ENCODE peak calls at places on chromosomes 13 and 19, in six cellular contexts. One of them, this sample, is unnamed.
A peak's percentile ranks its signal among the peaks of the same experiment; 100 is the strongest.

GRCh38 chr13:75072368-75072767 is 409.6 kb downstream of the TBC1D4 start:
- DNase-seq in mucosa of descending colon: no peak
- DNase-seq in lower leg skin: no peak
- DNase-seq in fibroblast of pulmonary artery: no peak
- DNase-seq in tibial artery: no peak
- DNase-seq in skeletal muscle cell: no peak
- DNase-seq in this sample: no peak

GRCh38 chr13:97012251-97013048 is 18.2 kb upstream of the OXGR1 start:
- DNase-seq in mucosa of descending colon: no peak
- DNase-seq in lower leg skin: no peak
- DNase-seq in fibroblast of pulmonary artery: no peak
- DNase-seq in tibial artery: no peak
- DNase-seq in skeletal muscle cell: no peak
- DNase-seq in this sample: no peak

GRCh38 chr19:19217110-19217509 is 5.4 kb downstream of the NCAN start:
- DNase-seq in mucosa of descending colon: no peak
- DNase-seq in lower leg skin: no peak
- DNase-seq in fibroblast of pulmonary artery: peak; percentile 48
- DNase-seq in tibial artery: no peak
- DNase-seq in skeletal muscle cell: no peak
- DNase-seq in this sample: no peak

GRCh38 chr13:74299688-74300087 is 165.5 kb upstream of the KLF12 start:
- DNase-seq in mucosa of descending colon: no peak
- DNase-seq in lower leg skin: no peak
- DNase-seq in fibroblast of pulmonary artery: no peak
- DNase-seq in tibial artery: no peak
- DNase-seq in skeletal muscle cell: no peak
- DNase-seq in this sample: peak; percentile 48

GRCh38 chr13:100306042-100306441 is 217.1 kb downstream of the PCCA start:
- DNase-seq in mucosa of descending colon: no peak
- DNase-seq in lower leg skin: no peak
- DNase-seq in fibroblast of pulmonary artery: no peak
- DNase-seq in tibial artery: no peak
- DNase-seq in skeletal muscle cell: no peak
- DNase-seq in this sample: no peak

GRCh38 chr19:29378543-29379105 is 147.2 kb upstream of the VSTM2B start:
- DNase-seq in mucosa of descending colon: no peak
- DNase-seq in lower leg skin: peak; percentile 2
- DNase-seq in fibroblast of pulmonary artery: no peak
- DNase-seq in tibial artery: peak; percentile 31
- DNase-seq in skeletal muscle cell: no peak
- DNase-seq in this sample: no peak

GRCh38 chr13:53254495-53254894 is 225.9 kb downstream of the OLFM4 start:
- DNase-seq in mucosa of descending colon: no peak
- DNase-seq in lower leg skin: no peak
- DNase-seq in fibroblast of pulmonary artery: no peak
- DNase-seq in tibial artery: no peak
- DNase-seq in skeletal muscle cell: no peak
- DNase-seq in this sample: no peak

GRCh38 chr19:5171711-5172110 is 168.9 kb downstream of the PTPRS start:
- DNase-seq in mucosa of descending colon: no peak
- DNase-seq in lower leg skin: no peak
- DNase-seq in fibroblast of pulmonary artery: no peak
- DNase-seq in tibial artery: no peak
- DNase-seq in skeletal muscle cell: no peak
- DNase-seq in this sample: no peak

GRCh38 chr19:45098521-45099464 is 5.8 kb downstream of the PPP1R37 start:
- DNase-seq in mucosa of descending colon: no peak
- DNase-seq in lower leg skin: no peak
- DNase-seq in fibroblast of pulmonary artery: peak; percentile 72
- DNase-seq in tibial artery: no peak
- DNase-seq in skeletal muscle cell: no peak
- DNase-seq in this sample: no peak

DNA sequence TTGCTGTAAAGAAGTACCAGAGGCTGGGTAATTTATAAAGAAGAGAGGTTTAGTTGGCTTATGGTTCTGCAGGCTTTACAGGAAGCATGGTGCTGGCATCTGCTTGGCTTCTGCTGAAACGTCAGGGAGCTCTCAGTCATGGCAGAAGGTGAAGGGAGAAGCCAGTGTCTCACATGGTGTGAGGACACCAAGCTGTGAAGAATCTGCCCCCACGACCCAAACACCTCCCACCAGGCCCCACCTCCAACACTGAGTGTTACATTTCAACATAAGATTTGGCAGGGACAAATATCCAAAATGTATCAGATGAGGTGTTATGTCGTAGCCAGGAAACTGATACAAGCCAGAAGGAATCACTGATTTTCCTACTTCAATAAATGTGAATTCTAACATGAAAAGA is 136.5 kb downstream of the CYSLTR2 start:
- DNase-seq in mucosa of descending colon: no peak
- DNase-seq in lower leg skin: no peak
- DNase-seq in fibroblast of pulmonary artery: no peak
- DNase-seq in tibial artery: no peak
- DNase-seq in skeletal muscle cell: no peak
- DNase-seq in this sample: no peak
- H3K4me3 ChIP-seq in mucosa of descending colon: no peak overlapping the region
- H3K4me3 ChIP-seq in lower leg skin: no peak overlapping the region
- H3K4me3 ChIP-seq in fibroblast of pulmonary artery: no peak overlapping the region
- H3K4me3 ChIP-seq in tibial artery: no peak overlapping the region
- H3K4me3 ChIP-seq in skeletal muscle cell: no peak overlapping the region
- H3K4me3 ChIP-seq in this sample: no peak overlapping the region

DNA sequence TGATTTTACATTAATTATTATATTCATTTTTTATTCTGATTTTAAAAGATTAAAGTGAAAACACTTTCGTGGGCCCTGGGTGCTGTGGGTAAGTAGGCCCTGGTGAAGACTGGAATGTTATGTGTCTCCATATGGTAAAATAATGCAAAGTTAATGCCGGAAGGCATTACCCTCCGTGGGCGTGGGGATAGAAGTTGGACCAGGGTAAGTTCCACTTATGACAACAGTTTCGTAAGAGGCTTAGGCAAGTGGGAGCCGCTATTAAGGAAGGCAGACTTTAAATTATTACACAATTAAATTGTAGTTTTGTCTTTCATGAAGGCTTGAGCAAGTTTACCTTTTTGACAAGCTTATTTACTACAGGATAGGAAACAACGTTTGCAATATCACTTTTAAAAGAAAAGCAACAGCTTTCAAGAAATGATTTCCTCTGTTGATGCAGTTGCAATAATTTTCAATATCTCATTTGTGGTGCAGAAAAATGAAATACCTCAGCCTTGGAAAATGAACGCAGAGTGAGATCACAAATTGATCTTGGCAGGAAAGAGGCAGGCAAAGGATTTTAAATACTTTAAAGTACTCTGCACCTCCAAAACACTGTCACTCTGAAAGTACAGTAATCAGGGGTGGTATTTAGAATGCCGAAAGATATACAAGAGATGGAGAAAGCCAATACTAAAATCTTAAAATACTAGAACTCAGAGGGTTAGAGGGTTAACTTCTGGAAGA is 310.5 kb downstream of the DCT start:
- DNase-seq in mucosa of descending colon: no peak
- DNase-seq in lower leg skin: no peak
- DNase-seq in fibroblast of pulmonary artery: peak; percentile 25
- DNase-seq in tibial artery: no peak
- DNase-seq in skeletal muscle cell: no peak
- DNase-seq in this sample: no peak
- H3K4me3 ChIP-seq in mucosa of descending colon: no peak overlapping the region
- H3K4me3 ChIP-seq in lower leg skin: no peak overlapping the region
- H3K4me3 ChIP-seq in fibroblast of pulmonary artery: no peak overlapping the region
- H3K4me3 ChIP-seq in tibial artery: no peak overlapping the region
- H3K4me3 ChIP-seq in skeletal muscle cell: no peak overlapping the region
- H3K4me3 ChIP-seq in this sample: no peak overlapping the region

DNA sequence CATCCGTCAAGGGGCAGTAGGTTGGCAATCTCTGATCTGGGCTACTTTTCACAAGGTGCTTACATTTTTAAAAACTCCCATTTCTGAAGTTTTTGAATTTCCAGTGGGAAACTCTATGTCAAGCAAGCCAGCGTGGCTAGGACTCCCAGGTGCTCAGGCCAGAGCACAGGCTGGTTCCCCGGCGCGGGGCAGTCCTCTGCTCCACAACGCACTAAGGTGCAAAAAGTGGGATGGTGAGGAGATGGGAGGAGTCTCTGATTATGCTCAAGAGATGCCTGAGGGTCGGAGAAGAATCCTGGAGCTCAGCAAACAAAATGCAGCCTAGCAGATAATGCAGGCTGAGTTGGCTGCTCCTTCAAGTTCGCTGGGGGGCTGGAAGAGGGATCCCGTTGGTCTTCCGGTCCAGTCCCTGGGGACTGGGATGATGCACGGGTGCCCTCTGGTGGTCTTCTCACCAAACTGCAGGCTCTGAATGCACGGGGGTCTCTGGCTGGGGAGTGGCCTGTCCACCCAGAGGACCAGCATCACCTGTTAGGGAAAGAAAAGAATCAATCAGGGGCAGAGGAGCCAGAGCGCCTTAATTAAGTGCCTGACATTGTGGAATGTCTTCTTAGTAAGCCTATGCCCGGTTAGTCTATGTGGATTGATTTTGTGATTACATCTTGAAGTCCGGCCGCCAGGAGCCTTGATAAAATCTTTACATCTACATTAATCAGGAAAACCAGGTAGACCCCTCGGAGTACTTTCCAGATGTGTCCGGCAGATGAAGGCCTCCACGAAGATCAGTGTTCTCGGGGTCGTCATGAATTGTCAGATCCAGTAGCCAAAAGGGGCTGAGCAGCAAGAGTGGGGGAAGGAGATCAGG is 244.4 kb upstream of the MAB21L1 start:
- DNase-seq in mucosa of descending colon: peak; percentile 53
- DNase-seq in lower leg skin: no peak
- DNase-seq in fibroblast of pulmonary artery: peak; percentile 55
- DNase-seq in tibial artery: no peak
- DNase-seq in skeletal muscle cell: no peak
- DNase-seq in this sample: no peak
- H3K4me3 ChIP-seq in mucosa of descending colon: no peak overlapping the region
- H3K4me3 ChIP-seq in lower leg skin: no peak overlapping the region
- H3K4me3 ChIP-seq in fibroblast of pulmonary artery: peak overlapping the region; percentile 37
- H3K4me3 ChIP-seq in tibial artery: peak overlapping the region; percentile 24
- H3K4me3 ChIP-seq in skeletal muscle cell: peak overlapping the region; percentile 17
- H3K4me3 ChIP-seq in this sample: no peak overlapping the region

GRCh38 chr13:31054632-31055031 is 107.1 kb downstream of the HSPH1 start:
- DNase-seq in mucosa of descending colon: no peak
- DNase-seq in lower leg skin: no peak
- DNase-seq in fibroblast of pulmonary artery: no peak
- DNase-seq in tibial artery: no peak
- DNase-seq in skeletal muscle cell: no peak
- DNase-seq in this sample: no peak

GRCh38 chr13:31052478-31052877 is 109.2 kb downstream of the HSPH1 start:
- DNase-seq in mucosa of descending colon: no peak
- DNase-seq in lower leg skin: no peak
- DNase-seq in fibroblast of pulmonary artery: no peak
- DNase-seq in tibial artery: peak; percentile 44
- DNase-seq in skeletal muscle cell: no peak
- DNase-seq in this sample: no peak

GRCh38 chr13:31053098-31053497 is 108.6 kb downstream of the HSPH1 start:
- DNase-seq in mucosa of descending colon: no peak
- DNase-seq in lower leg skin: no peak
- DNase-seq in fibroblast of pulmonary artery: no peak
- DNase-seq in tibial artery: no peak
- DNase-seq in skeletal muscle cell: no peak
- DNase-seq in this sample: no peak

GRCh38 chr13:31055589-31055988 is 106.1 kb downstream of the HSPH1 start:
- DNase-seq in mucosa of descending colon: no peak
- DNase-seq in lower leg skin: no peak
- DNase-seq in fibroblast of pulmonary artery: no peak
- DNase-seq in tibial artery: no peak
- DNase-seq in skeletal muscle cell: no peak
- DNase-seq in this sample: no peak

GRCh38 chr13:31053896-31054295 is 107.8 kb downstream of the HSPH1 start:
- DNase-seq in mucosa of descending colon: no peak
- DNase-seq in lower leg skin: no peak
- DNase-seq in fibroblast of pulmonary artery: no peak
- DNase-seq in tibial artery: no peak
- DNase-seq in skeletal muscle cell: no peak
- DNase-seq in this sample: no peak
- H3K4me3 ChIP-seq in mucosa of descending colon: no peak overlapping the region
- H3K4me3 ChIP-seq in lower leg skin: no peak overlapping the region
- H3K4me3 ChIP-seq in fibroblast of pulmonary artery: no peak overlapping the region
- H3K4me3 ChIP-seq in tibial artery: no peak overlapping the region
- H3K4me3 ChIP-seq in skeletal muscle cell: no peak overlapping the region
- H3K4me3 ChIP-seq in this sample: no peak overlapping the region

GRCh38 chr13:49606747-49607648 is 21.3 kb upstream of the ARL11 start:
- DNase-seq in mucosa of descending colon: peak; percentile 87
- DNase-seq in lower leg skin: peak; percentile 87
- DNase-seq in fibroblast of pulmonary artery: peak; percentile 91
- DNase-seq in tibial artery: peak; percentile 90
- DNase-seq in skeletal muscle cell: peak; percentile 55
- DNase-seq in this sample: peak; percentile 93
- H3K4me3 ChIP-seq in mucosa of descending colon: no peak overlapping the region
- H3K4me3 ChIP-seq in lower leg skin: no peak overlapping the region
- H3K4me3 ChIP-seq in fibroblast of pulmonary artery: peak overlapping the region; percentile 28
- H3K4me3 ChIP-seq in tibial artery: peak overlapping the region; percentile 43
- H3K4me3 ChIP-seq in skeletal muscle cell: peak overlapping the region; percentile 17
- H3K4me3 ChIP-seq in this sample: no peak overlapping the region